ENCODE peak calls at places on chromosomes 7 and 10, in six cellular contexts. Z, G, O, R, J and V are unnamed samples. For H3K4me1, the result is how much of the 10 kb centered on the place peaks cover.

GRCh38 chr7:7819442-7820247 is 101.2 kb upstream of the RPA3 start:
- DNase-seq in R (no peak), O (no peak), G (no peak), J (no peak), Z (no peak), V (no peak)

GRCh38 chr7:125430013-125430412 is 500.4 kb upstream of the POT1 start:
- DNase-seq in R (no peak), Z (no peak), G (no peak), O (no peak), J (no peak), V (no peak)

GRCh38 chr10:58511765-58512469 is 755 bp upstream of the BICC1 start:
- DNase-seq in R (peak), Z (peak), O (no peak), G (no peak), J (peak), V (no peak)

GRCh38 chr10:24708081-24708480 is 15.6 kb downstream of the ARHGAP21 start:
- DNase-seq in J (no peak), R (no peak), G (no peak), Z (no peak), O (no peak), V (no peak)

GRCh38 chr7:154195266-154195665 is 143.1 kb downstream of the DPP6 start:
- DNase-seq in R (no peak), J (no peak), Z (no peak), G (no peak), O (no peak), V (no peak)

GRCh38 chr7:99293650-99294049 is 21.0 kb downstream of the MYH16 start:
- DNase-seq in O (no peak), R (no peak), Z (no peak), J (no peak), G (no peak), V (no peak)

GRCh38 chr10:69659286-69660027 is 29.4 kb downstream of the FAM241B start:
- DNase-seq in Z (no peak), R (no peak), J (no peak), G (no peak), O (no peak), V (no peak)

GRCh38 chr10:124372906-124373305 is 45.8 kb downstream of the OAT start:
- DNase-seq in J (no peak), Z (no peak), O (no peak), G (no peak), R (no peak), V (no peak)

GRCh38 chr10:20990604-20991003 is 93.5 kb upstream of the NEBL start:
- DNase-seq in J (no peak), O (no peak), Z (no peak), G (no peak), R (no peak), V (no peak)

GRCh38 chr10:119748871-119749270 is 23.0 kb downstream of the INPP5F start:
- DNase-seq in R (no peak), Z (no peak), J (no peak), O (no peak), G (no peak), V (no peak)

GRCh38 chr7:2040201-2040892 is 192.4 kb downstream of the MAD1L1 start:
- DNase-seq in G (no peak), J (no peak), O (peak), Z (no peak), R (no peak), V (no peak)

GRCh38 chr10:114703377-114704125 is 45.5 kb upstream of the ABLIM1 start:
- DNase-seq in Z (no peak), J (peak), O (no peak), R (no peak), G (no peak), V (peak)

GRCh38 chr10:99393683-99394082 is 36.7 kb downstream of the GOT1 start:
- DNase-seq in J (no peak), G (no peak), R (no peak), O (no peak), Z (no peak), V (no peak)

GRCh38 chr10:99394761-99395386 is 35.5 kb downstream of the GOT1 start:
- DNase-seq in Z (no peak), J (no peak), O (no peak), R (no peak), G (no peak), V (no peak)

GRCh38 chr10:99394256-99394655 is 36.2 kb downstream of the GOT1 start:
- DNase-seq in R (no peak), O (no peak), G (no peak), Z (no peak), J (no peak), V (no peak)

GRCh38 chr10:99391346-99391745 is 39.1 kb downstream of the GOT1 start:
- DNase-seq in Z (no peak), G (no peak), O (no peak), J (no peak), R (no peak), V (no peak)

DNA sequence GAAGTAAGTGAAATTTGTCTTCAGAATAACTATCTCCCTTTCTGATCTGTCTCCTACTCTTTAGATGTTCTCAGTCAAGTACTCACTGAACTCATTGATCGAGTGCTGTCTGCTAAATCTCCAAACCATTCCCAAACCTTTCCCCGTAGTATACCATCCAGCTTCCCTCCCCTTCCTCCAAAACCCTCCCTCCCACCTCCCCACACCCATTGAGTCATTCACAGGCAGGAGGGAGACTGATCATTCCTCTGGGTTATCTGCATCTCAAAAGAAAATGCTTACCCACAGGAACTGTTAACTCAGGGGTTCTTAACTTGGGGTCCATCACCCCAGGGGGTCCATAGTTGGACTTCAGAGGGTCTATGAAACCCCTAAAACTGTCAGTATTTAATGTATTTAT is 37.4 kb downstream of the GOT1 start:
- DNase-seq in Z (no peak), R (no peak), O (no peak), G (no peak), J (no peak), V (no peak)
- H3K4me1 ChIP-seq in Z (under half), R (under half), O (under half), G (under half), J (under half), V (under half)

GRCh38 chr10:12062754-12063482 is 5.8 kb upstream of the DHTKD1 start:
- DNase-seq in O (no peak), Z (no peak), G (no peak), R (no peak), J (no peak), V (no peak)

GRCh38 chr10:12063483-12063818 is 5.3 kb upstream of the DHTKD1 start:
- DNase-seq in G (no peak), R (no peak), O (no peak), Z (no peak), J (no peak), V (no peak)

GRCh38 chr10:12067336-12067735 is 1.4 kb upstream of the DHTKD1 start:
- DNase-seq in O (no peak), R (no peak), G (no peak), Z (no peak), J (peak), V (no peak)

GRCh38 chr10:12073526-12073925 is 4.8 kb downstream of the DHTKD1 start:
- DNase-seq in J (no peak), R (no peak), Z (no peak), G (no peak), O (no peak), V (no peak)

DNA sequence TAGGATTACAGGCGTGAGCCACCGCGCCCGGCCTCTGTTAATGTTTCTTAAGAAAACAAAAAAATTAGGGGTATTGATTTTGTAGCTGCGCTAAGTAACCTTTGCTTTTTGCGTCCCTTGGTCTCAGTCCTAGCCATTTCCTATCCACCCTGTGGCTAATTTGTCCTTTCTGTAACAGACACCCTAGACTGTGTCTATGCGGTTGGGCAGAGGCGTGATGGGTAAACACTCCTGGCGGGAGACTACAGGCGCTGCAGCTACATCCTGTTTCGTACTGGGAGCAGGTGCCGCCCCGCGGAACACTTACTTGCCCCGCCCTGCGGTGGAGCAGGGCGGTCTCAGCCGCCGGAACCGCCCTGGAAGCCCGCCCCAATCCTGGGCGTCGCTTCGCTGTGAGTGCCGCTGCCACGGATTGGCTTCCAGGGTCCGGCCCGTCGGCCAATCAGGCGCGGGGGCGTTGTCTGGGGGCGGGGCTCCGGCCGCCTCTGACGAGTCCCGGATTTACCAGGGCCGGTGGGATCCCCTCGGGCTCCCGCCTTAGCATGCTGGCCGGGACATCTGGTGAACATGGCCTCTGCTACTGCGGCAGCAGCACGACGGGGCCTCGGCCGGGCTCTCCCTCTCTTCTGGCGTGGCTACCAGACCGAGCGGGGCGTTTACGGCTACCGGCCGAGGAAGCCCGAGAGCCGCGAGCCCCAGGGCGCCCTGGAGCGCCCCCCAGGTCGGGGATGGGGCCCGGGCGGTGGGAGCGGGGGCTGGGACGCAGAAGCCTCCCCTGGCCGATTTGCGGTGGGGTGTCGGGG is at the start of gene DHTKD1:
- DNase-seq in G (peak), Z (peak), J (peak), O (peak), R (peak), V (peak)
- TF ChIP-seq POLR2A in G (no peak), Z (peak), J (peak), O (peak), R (peak), V (peak)

DNA sequence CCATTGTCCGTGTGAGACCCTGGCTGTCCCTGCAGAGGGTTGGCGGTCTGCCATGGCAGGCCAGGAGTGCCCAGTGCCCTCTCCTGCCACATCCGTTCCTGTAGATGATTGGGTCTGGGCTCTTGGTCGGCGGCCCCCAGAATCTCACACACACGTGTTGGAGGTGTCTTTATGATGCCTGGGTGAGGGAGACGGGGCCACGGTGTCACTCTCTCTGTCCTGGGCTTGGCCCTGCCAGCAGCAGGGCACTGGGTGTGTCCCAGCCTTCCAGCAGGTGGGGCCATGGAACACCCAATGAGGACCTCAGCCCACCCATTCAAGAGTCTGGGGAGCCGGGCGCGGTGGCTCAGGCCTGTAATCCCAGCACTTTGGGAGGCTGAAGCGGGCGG is 30.2 kb downstream of the UNC5B start:
- DNase-seq in G (no peak), J (no peak), O (no peak), R (no peak), Z (no peak), V (no peak)
- H3K4me1 ChIP-seq in G (half or more), J (under half), O (half or more), R (under half), Z (half or more), V (under half)

DNA sequence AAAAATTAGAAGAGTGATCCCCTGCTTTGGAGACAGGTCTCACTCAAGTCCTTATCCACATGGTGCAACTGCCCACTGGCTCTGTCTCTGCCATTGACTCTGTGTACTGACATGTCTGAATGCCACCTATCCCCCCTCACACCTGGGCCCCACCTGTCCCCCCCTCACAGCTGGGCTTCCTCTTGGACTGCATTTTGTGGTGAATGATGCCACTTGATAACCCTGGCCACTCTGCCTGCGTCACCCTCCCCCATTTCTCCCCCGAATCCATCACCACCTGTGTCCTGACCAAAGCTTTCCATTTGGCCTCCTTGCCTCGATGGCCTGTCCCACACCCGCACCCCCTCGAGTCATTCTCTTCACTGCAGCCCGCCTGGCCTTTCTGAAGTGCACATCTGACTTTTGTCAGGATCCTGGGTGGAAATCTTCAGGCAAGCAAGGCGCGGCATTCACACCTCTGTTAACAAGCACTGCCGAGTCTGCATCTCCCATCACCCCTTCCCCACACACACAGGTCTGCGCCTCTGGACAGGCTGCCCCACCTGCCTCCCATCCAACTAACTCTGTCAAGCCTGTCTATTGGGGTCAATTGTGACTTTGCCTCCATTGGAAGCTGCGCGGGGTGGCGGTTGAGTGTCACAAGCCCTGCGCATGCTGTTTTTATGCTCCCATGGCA is 175.3 kb upstream of the KLF14 start:
- DNase-seq in G (no peak), J (no peak), Z (no peak), R (no peak), O (no peak), V (no peak)
- TF ChIP-seq POLR2A in G (no peak), J (no peak), Z (no peak), R (no peak), O (no peak), V (peak)

GRCh38 chr7:101919363-101920115 is 102.1 kb downstream of the CUX1 start:
- DNase-seq in R (no peak), G (no peak), J (no peak), O (no peak), Z (no peak), V (no peak)
- H3K4me1 ChIP-seq in R (under half), G (under half), J (under half), O (under half), Z (under half), V (under half)